ENCODE peak calls at places on chromosomes 11 and 22, in nine cellular contexts. J is activated effector memory CD4-positive, alpha-beta T cell treated with anti-CD3 and anti-CD28 coated beads, Interleukin-2, amount 50 U/mL, for 16 hours; Q is epithelial cell of proximal tubule; Z is omental fat pad; B is ovary; P is thoracic aorta; F is NCI-H2081; X is activated gamma-delta T cell treated with anti-CD3 and anti-CD28 coated beads, Interleukin-2, amount 50 U/mL, for 16 hours; V is activated CD4-positive, alpha-beta T cell treated with anti-CD3 and anti-CD28 coated beads, Interleukin-2, amount 10 ng/mL, durations not matched to agents 7 days and 5 days. I is an unnamed sample.

GRCh38 chr11:48172818-48173609 is 43.6 kb upstream of the OR4B1 start:
- DNase-seq in F (peak), B (peak), V (peak), X (peak), Q (no peak), P (no peak), Z (peak), J (peak), I (peak)

GRCh38 chr11:93160808-93161207 is 37.0 kb downstream of the SLC36A4 start:
- DNase-seq in X (no peak), B (no peak), F (no peak), J (no peak), V (no peak), Q (no peak), Z (no peak), P (no peak), I (no peak)

GRCh38 chr11:15327786-15328231 is 213.1 kb downstream of the INSC start:
- DNase-seq in V (peak), F (peak), Q (no peak), Z (peak), P (no peak), B (peak), X (no peak), J (no peak), I (peak)

GRCh38 chr11:100095809-100096208 is 591.3 kb upstream of the ARHGAP42 start:
- DNase-seq in B (no peak), V (no peak), Q (no peak), P (no peak), Z (no peak), F (no peak), X (no peak), J (no peak), I (no peak)

GRCh38 chr11:61021661-61022212 is 50.3 kb downstream of the CD6 start:
- DNase-seq in Q (no peak), V (peak), F (no peak), Z (no peak), X (peak), P (no peak), B (no peak), J (peak), I (no peak)

GRCh38 chr22:19178065-19178658 is 374 bp downstream of the SLC25A1 start:
- DNase-seq in B (no peak), Z (no peak), X (peak), V (peak), P (no peak), F (peak), J (peak), Q (no peak), I (no peak)

GRCh38 chr22:24133187-24133965 is 47.9 kb upstream of the SUSD2 start:
- DNase-seq in X (no peak), F (no peak), Q (no peak), P (no peak), J (no peak), B (no peak), Z (no peak), V (peak), I (no peak)

GRCh38 chr11:79414644-79415317 is 26.0 kb downstream of the TENM4 start:
- DNase-seq in P (no peak), Z (no peak), Q (peak), B (peak), V (no peak), J (no peak), X (no peak), F (no peak), I (peak)

GRCh38 chr22:25213221-25213620 is 6.2 kb upstream of the CRYBB2 start:
- DNase-seq in P (no peak), B (no peak), J (no peak), Q (no peak), F (no peak), X (no peak), Z (no peak), V (no peak), I (no peak)

GRCh38 chr11:11876458-11876857 is 34.7 kb downstream of the USP47 start:
- DNase-seq in P (no peak), Q (no peak), V (no peak), F (peak), X (no peak), Z (no peak), J (no peak), B (no peak), I (no peak)

I was measured in uterus.